ENCODE peak calls at places on chromosomes 11 and 22, in ten cellular contexts. V is mesendoderm; C is activated effector memory CD4-positive, alpha-beta T cell treated with anti-CD3 and anti-CD28 coated beads, Interleukin-2, amount 50 U/mL, for 16 hours; X is IMR-90; I is CD8-positive, alpha-beta T cell; O is HuH-7; S is amniotic stem cell; B is EH; W is cardiac muscle cell; H is H9. R is an unnamed sample.

GRCh38 chr22:30575011-30575671 is 676 bp upstream of the GAL3ST1 start:
- DNase-seq in I (no peak), V (peak), S (no peak), H (peak), C (no peak), W (no peak), O (peak), B (peak), X (peak), R (no peak)

GRCh38 chr11:64853709-64854108 is 9.3 kb upstream of the CDC42BPG start:
- DNase-seq in W (no peak), H (no peak), S (no peak), X (no peak), B (no peak), O (no peak), I (no peak), C (peak), V (no peak), R (no peak)

GRCh38 chr22:37672920-37673453 is 2.4 kb upstream of the LGALS1 start:
- DNase-seq in B (no peak), C (peak), I (no peak), S (no peak), X (no peak), W (no peak), V (no peak), H (no peak), O (no peak), R (no peak)

GRCh38 chr11:14288189-14288935 is 70.6 kb downstream of the RRAS2 start:
- DNase-seq in W (no peak), V (no peak), C (no peak), S (peak), H (no peak), I (no peak), B (peak), X (peak), O (no peak), R (no peak)

GRCh38 chr11:46237248-46238077 is 40.0 kb upstream of the CREB3L1 start:
- DNase-seq in H (peak), B (peak), O (peak), V (peak), X (peak), W (peak), C (peak), I (no peak), S (peak), R (peak)

GRCh38 chr11:124899376-124900145 is 1.9 kb upstream of the ROBO4 start:
- DNase-seq in V (peak), I (no peak), W (no peak), C (no peak), B (no peak), S (no peak), X (no peak), O (no peak), H (peak), R (no peak)

GRCh38 chr11:2762031-2762380 is 62.2 kb upstream of the KCNQ1OT1 start:
- DNase-seq in X (no peak), W (no peak), C (no peak), H (no peak), S (no peak), I (no peak), V (no peak), B (no peak), O (no peak), R (no peak)

GRCh38 chr11:70084046-70084984 is 6.2 kb downstream of the ANO1 start:
- DNase-seq in W (no peak), O (no peak), C (no peak), H (no peak), B (no peak), S (no peak), X (no peak), V (no peak), I (no peak), R (no peak)

GRCh38 chr11:134252539-134253188 is 488 bp downstream of the THYN1 start:
- DNase-seq in H (peak), I (no peak), C (peak), S (no peak), O (no peak), B (no peak), X (peak), V (no peak), W (peak), R (no peak)

GRCh38 chr11:44322243-44322642 is 12.3 kb upstream of the ALX4 start:
- DNase-seq in H (no peak), C (no peak), S (no peak), I (no peak), B (no peak), V (no peak), O (no peak), X (no peak), W (no peak), R (no peak)

GRCh38 chr11:88508808-88509581 is 171.5 kb upstream of the CTSC start:
- DNase-seq in I (no peak), S (no peak), C (peak), X (no peak), W (peak), H (peak), O (no peak), V (peak), B (peak), R (peak)

GRCh38 chr11:83060965-83061364 is 10.7 kb downstream of the RAB30 start:
- DNase-seq in S (no peak), X (no peak), C (no peak), V (no peak), I (no peak), O (no peak), B (no peak), H (no peak), W (no peak), R (no peak)

GRCh38 chr22:19518568-19519030 is 5.6 kb downstream of the CLDN5 start:
- DNase-seq in O (no peak), I (no peak), B (no peak), H (no peak), S (no peak), C (no peak), X (no peak), W (no peak), V (no peak), R (no peak)

GRCh38 chr11:82703226-82703625 is 30.4 kb downstream of the FAM181B start:
- DNase-seq in O (no peak), B (no peak), W (no peak), C (no peak), H (no peak), S (no peak), I (no peak), X (no peak), V (no peak), R (no peak)

GRCh38 chr22:43226368-43226979 is 39.5 kb upstream of the TTLL12 start:
- DNase-seq in X (peak), H (peak), O (no peak), C (no peak), V (peak), W (peak), B (peak), S (no peak), I (no peak), R (no peak)

GRCh38 chr11:9037963-9038362 is 34.2 kb upstream of the NRIP3 start:
- DNase-seq in X (peak), W (no peak), V (no peak), B (peak), O (no peak), C (no peak), H (no peak), I (no peak), S (no peak), R (no peak)

GRCh38 chr11:16963316-16963876 is 50.8 kb downstream of the PLEKHA7 start:
- DNase-seq in S (no peak), V (no peak), H (no peak), I (no peak), C (no peak), W (no peak), X (no peak), O (no peak), B (no peak), R (no peak)

GRCh38 chr11:69403556-69404215 is 77.8 kb upstream of the LINC01488 start:
- DNase-seq in H (no peak), I (no peak), O (no peak), S (no peak), V (no peak), C (no peak), W (no peak), X (peak), B (peak), R (no peak)

GRCh38 chr11:72746821-72747220 is 5.4 kb downstream of the ARAP1 start:
- DNase-seq in B (no peak), V (no peak), W (no peak), H (no peak), I (no peak), X (no peak), C (no peak), S (no peak), O (no peak), R (no peak)

GRCh38 chr11:15101072-15101701 is 13.5 kb upstream of the INSC start:
- DNase-seq in I (peak), W (peak), B (peak), O (peak), H (peak), V (peak), C (peak), X (peak), S (peak), R (no peak)

GRCh38 chr11:120928506-120929062 is 95.3 kb upstream of the TBCEL start:
- DNase-seq in V (peak), I (no peak), C (no peak), X (no peak), B (no peak), S (no peak), O (no peak), W (peak), H (no peak), R (no peak)

GRCh38 chr11:12771875-12772274 is 97.7 kb downstream of the TEAD1 start:
- DNase-seq in O (no peak), H (no peak), W (no peak), X (peak), I (no peak), S (no peak), B (peak), V (no peak), C (no peak), R (no peak)

GRCh38 chr11:16612801-16613400 is 125.5 kb upstream of the C11orf58 start:
- DNase-seq in O (no peak), H (peak), B (peak), S (no peak), C (no peak), X (peak), V (peak), W (peak), I (no peak), R (no peak)

GRCh38 chr22:37303821-37304274 is 21.5 kb downstream of the CYTH4 start:
- DNase-seq in S (peak), X (peak), B (peak), V (no peak), W (no peak), I (peak), C (peak), O (no peak), H (no peak), R (no peak)

R was measured in activated gamma-delta T cell.